ENCODE peak calls at places on chromosome 1, in eight cellular contexts. One of them, this sample, is unnamed.

GRCh38 chr1:37096523-37096922 is 62.2 kb upstream of the GRIK3 start:
- DNase-seq in esophagus squamous epithelium: no peak
- DNase-seq in AG04450: no peak
- DNase-seq in dorsolateral prefrontal cortex: no peak
- DNase-seq in tibial artery: no peak
- DNase-seq in CD4-positive, alpha-beta T cell: no peak
- DNase-seq in HCT116: peak
- DNase-seq in ovary: no peak
- DNase-seq in this sample: no peak

GRCh38 chr1:168637350-168637991 is 61.1 kb downstream of the XCL1 start:
- DNase-seq in esophagus squamous epithelium: no peak
- DNase-seq in AG04450: no peak
- DNase-seq in dorsolateral prefrontal cortex: no peak
- DNase-seq in tibial artery: no peak
- DNase-seq in CD4-positive, alpha-beta T cell: no peak
- DNase-seq in HCT116: peak
- DNase-seq in ovary: no peak
- DNase-seq in this sample: no peak

GRCh38 chr1:211625040-211625439 is 46.1 kb upstream of the SLC30A1 start:
- DNase-seq in esophagus squamous epithelium: no peak
- DNase-seq in AG04450: no peak
- DNase-seq in dorsolateral prefrontal cortex: no peak
- DNase-seq in tibial artery: peak
- DNase-seq in CD4-positive, alpha-beta T cell: no peak
- DNase-seq in HCT116: no peak
- DNase-seq in ovary: no peak
- DNase-seq in this sample: peak

GRCh38 chr1:12414444-12415238 is 184.8 kb downstream of the VPS13D start:
- DNase-seq in esophagus squamous epithelium: no peak
- DNase-seq in AG04450: no peak
- DNase-seq in dorsolateral prefrontal cortex: no peak
- DNase-seq in tibial artery: no peak
- DNase-seq in CD4-positive, alpha-beta T cell: no peak
- DNase-seq in HCT116: no peak
- DNase-seq in ovary: no peak
- DNase-seq in this sample: no peak

GRCh38 chr1:77271851-77272250 is 10.0 kb upstream of the AK5 start:
- DNase-seq in esophagus squamous epithelium: no peak
- DNase-seq in AG04450: no peak
- DNase-seq in dorsolateral prefrontal cortex: no peak
- DNase-seq in tibial artery: no peak
- DNase-seq in CD4-positive, alpha-beta T cell: no peak
- DNase-seq in HCT116: no peak
- DNase-seq in ovary: no peak
- DNase-seq in this sample: no peak

GRCh38 chr1:8818325-8818775 is 910 bp upstream of the RERE start:
- DNase-seq in esophagus squamous epithelium: no peak
- DNase-seq in AG04450: no peak
- DNase-seq in dorsolateral prefrontal cortex: no peak
- DNase-seq in tibial artery: no peak
- DNase-seq in CD4-positive, alpha-beta T cell: no peak
- DNase-seq in HCT116: peak
- DNase-seq in ovary: peak
- DNase-seq in this sample: peak

GRCh38 chr1:207336559-207337467 is 15.3 kb downstream of the CD55 start:
- DNase-seq in esophagus squamous epithelium: no peak
- DNase-seq in AG04450: peak
- DNase-seq in dorsolateral prefrontal cortex: no peak
- DNase-seq in tibial artery: no peak
- DNase-seq in CD4-positive, alpha-beta T cell: no peak
- DNase-seq in HCT116: no peak
- DNase-seq in ovary: no peak
- DNase-seq in this sample: peak

GRCh38 chr1:29516063-29516820 is 279.9 kb downstream of the PTPRU start:
- DNase-seq in esophagus squamous epithelium: no peak
- DNase-seq in AG04450: no peak
- DNase-seq in dorsolateral prefrontal cortex: no peak
- DNase-seq in tibial artery: peak
- DNase-seq in CD4-positive, alpha-beta T cell: no peak
- DNase-seq in HCT116: no peak
- DNase-seq in ovary: no peak
- DNase-seq in this sample: no peak

GRCh38 chr1:202689493-202690342 is 20.5 kb downstream of the SYT2 start:
- DNase-seq in esophagus squamous epithelium: no peak
- DNase-seq in AG04450: no peak
- DNase-seq in dorsolateral prefrontal cortex: no peak
- DNase-seq in tibial artery: peak
- DNase-seq in CD4-positive, alpha-beta T cell: no peak
- DNase-seq in HCT116: no peak
- DNase-seq in ovary: no peak
- DNase-seq in this sample: peak

GRCh38 chr1:56081151-56081550 is 498.2 kb downstream of the PLPP3 start:
- DNase-seq in esophagus squamous epithelium: no peak
- DNase-seq in AG04450: peak
- DNase-seq in dorsolateral prefrontal cortex: no peak
- DNase-seq in tibial artery: no peak
- DNase-seq in CD4-positive, alpha-beta T cell: no peak
- DNase-seq in HCT116: no peak
- DNase-seq in ovary: peak
- DNase-seq in this sample: no peak

DNA sequence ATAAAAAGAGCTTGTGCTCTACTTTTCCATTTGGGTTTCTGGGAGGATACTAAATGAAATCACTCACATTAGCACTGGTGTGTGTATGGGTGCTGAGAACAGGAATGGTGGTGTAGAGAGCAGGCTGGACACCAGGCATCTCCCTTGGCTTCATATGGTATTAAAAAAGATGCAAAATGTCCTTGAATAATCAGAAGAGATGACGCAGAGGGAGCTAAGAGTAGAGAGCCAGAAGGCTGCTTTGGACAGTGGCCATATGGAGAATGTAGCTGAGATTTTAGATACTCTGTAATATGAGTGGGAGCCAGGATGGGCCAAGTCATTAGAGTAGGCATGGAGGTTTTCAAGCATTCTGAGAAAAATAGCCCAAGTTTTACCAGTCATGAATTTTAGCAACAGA is 112.3 kb upstream of the ZRANB2 start:
- DNase-seq in esophagus squamous epithelium: no peak
- DNase-seq in AG04450: no peak
- DNase-seq in dorsolateral prefrontal cortex: no peak
- DNase-seq in tibial artery: no peak
- DNase-seq in CD4-positive, alpha-beta T cell: no peak
- DNase-seq in HCT116: no peak
- DNase-seq in ovary: peak
- DNase-seq in this sample: no peak
- H3K27ac ChIP-seq in esophagus squamous epithelium: no peak
- H3K27ac ChIP-seq in AG04450: no peak
- H3K27ac ChIP-seq in dorsolateral prefrontal cortex: peak
- H3K27ac ChIP-seq in tibial artery: no peak
- H3K27ac ChIP-seq in CD4-positive, alpha-beta T cell: no peak
- H3K27ac ChIP-seq in HCT116: no peak
- H3K27ac ChIP-seq in ovary: peak
- H3K27ac ChIP-seq in this sample: no peak

GRCh38 chr1:54518489-54518888 is 29.5 kb upstream of the ACOT11 start:
- DNase-seq in esophagus squamous epithelium: no peak
- DNase-seq in AG04450: no peak
- DNase-seq in dorsolateral prefrontal cortex: no peak
- DNase-seq in tibial artery: no peak
- DNase-seq in CD4-positive, alpha-beta T cell: no peak
- DNase-seq in HCT116: no peak
- DNase-seq in ovary: no peak
- DNase-seq in this sample: no peak

GRCh38 chr1:54516249-54516920 is 31.6 kb upstream of the ACOT11 start:
- DNase-seq in esophagus squamous epithelium: no peak
- DNase-seq in AG04450: no peak
- DNase-seq in dorsolateral prefrontal cortex: no peak
- DNase-seq in tibial artery: no peak
- DNase-seq in CD4-positive, alpha-beta T cell: no peak
- DNase-seq in HCT116: no peak
- DNase-seq in ovary: no peak
- DNase-seq in this sample: peak

GRCh38 chr1:54517536-54517935 is 30.5 kb upstream of the ACOT11 start:
- DNase-seq in esophagus squamous epithelium: no peak
- DNase-seq in AG04450: no peak
- DNase-seq in dorsolateral prefrontal cortex: no peak
- DNase-seq in tibial artery: no peak
- DNase-seq in CD4-positive, alpha-beta T cell: no peak
- DNase-seq in HCT116: no peak
- DNase-seq in ovary: no peak
- DNase-seq in this sample: no peak

GRCh38 chr1:54519709-54520108 is 28.3 kb upstream of the ACOT11 start:
- DNase-seq in esophagus squamous epithelium: no peak
- DNase-seq in AG04450: no peak
- DNase-seq in dorsolateral prefrontal cortex: no peak
- DNase-seq in tibial artery: no peak
- DNase-seq in CD4-positive, alpha-beta T cell: no peak
- DNase-seq in HCT116: no peak
- DNase-seq in ovary: no peak
- DNase-seq in this sample: peak
- TF ChIP-seq CTCF in esophagus squamous epithelium: no peak
- TF ChIP-seq CTCF in AG04450: no peak
- TF ChIP-seq CTCF in dorsolateral prefrontal cortex: no peak
- TF ChIP-seq CTCF in tibial artery: no peak
- TF ChIP-seq CTCF in CD4-positive, alpha-beta T cell: no peak
- TF ChIP-seq CTCF in HCT116: peak
- TF ChIP-seq CTCF in ovary: no peak
- TF ChIP-seq CTCF in this sample: no peak

GRCh38 chr1:246064891-246065290 is 442.2 kb downstream of the SMYD3 start:
- DNase-seq in esophagus squamous epithelium: no peak
- DNase-seq in AG04450: no peak
- DNase-seq in dorsolateral prefrontal cortex: no peak
- DNase-seq in tibial artery: no peak
- DNase-seq in CD4-positive, alpha-beta T cell: no peak
- DNase-seq in HCT116: no peak
- DNase-seq in ovary: no peak
- DNase-seq in this sample: no peak
- H3K27ac ChIP-seq in esophagus squamous epithelium: no peak
- H3K27ac ChIP-seq in AG04450: no peak
- H3K27ac ChIP-seq in dorsolateral prefrontal cortex: no peak
- H3K27ac ChIP-seq in tibial artery: no peak
- H3K27ac ChIP-seq in CD4-positive, alpha-beta T cell: no peak
- H3K27ac ChIP-seq in HCT116: no peak
- H3K27ac ChIP-seq in ovary: no peak
- H3K27ac ChIP-seq in this sample: no peak

DNA sequence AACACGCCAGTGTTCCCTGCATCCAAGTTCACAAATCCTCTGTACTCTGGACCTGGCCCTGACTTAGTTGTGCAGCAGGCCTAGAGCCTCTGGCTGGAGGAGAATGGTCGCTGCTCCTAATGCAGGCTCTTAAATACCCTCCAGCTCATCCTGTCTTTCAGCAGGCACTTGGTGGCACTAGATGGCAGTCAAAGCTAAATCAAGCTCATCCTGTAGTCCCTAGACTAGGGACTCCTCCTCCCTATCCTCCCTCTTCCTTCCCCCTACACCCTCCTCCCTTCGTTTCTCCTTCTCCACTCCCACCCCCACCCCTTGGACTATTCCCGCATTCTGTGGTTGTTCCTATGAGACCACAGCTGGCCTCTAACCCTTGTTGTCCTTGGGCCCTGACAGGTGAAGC is 41.5 kb upstream of the MTR start:
- DNase-seq in esophagus squamous epithelium: no peak
- DNase-seq in AG04450: no peak
- DNase-seq in dorsolateral prefrontal cortex: no peak
- DNase-seq in tibial artery: no peak
- DNase-seq in CD4-positive, alpha-beta T cell: no peak
- DNase-seq in HCT116: peak
- DNase-seq in ovary: no peak
- DNase-seq in this sample: no peak
- TF ChIP-seq CTCF in esophagus squamous epithelium: no peak
- TF ChIP-seq CTCF in AG04450: peak
- TF ChIP-seq CTCF in dorsolateral prefrontal cortex: no peak
- TF ChIP-seq CTCF in tibial artery: no peak
- TF ChIP-seq CTCF in CD4-positive, alpha-beta T cell: no peak
- TF ChIP-seq CTCF in HCT116: peak
- TF ChIP-seq CTCF in ovary: no peak
- TF ChIP-seq CTCF in this sample: no peak

GRCh38 chr1:114509596-114510234 is 1.3 kb downstream of the TRIM33 start:
- DNase-seq in esophagus squamous epithelium: no peak
- DNase-seq in AG04450: no peak
- DNase-seq in dorsolateral prefrontal cortex: no peak
- DNase-seq in tibial artery: no peak
- DNase-seq in CD4-positive, alpha-beta T cell: no peak
- DNase-seq in HCT116: no peak
- DNase-seq in ovary: no peak
- DNase-seq in this sample: no peak
- H3K27ac ChIP-seq in esophagus squamous epithelium: peak
- H3K27ac ChIP-seq in AG04450: no peak
- H3K27ac ChIP-seq in dorsolateral prefrontal cortex: peak
- H3K27ac ChIP-seq in tibial artery: peak
- H3K27ac ChIP-seq in CD4-positive, alpha-beta T cell: no peak
- H3K27ac ChIP-seq in HCT116: peak
- H3K27ac ChIP-seq in ovary: no peak
- H3K27ac ChIP-seq in this sample: peak

This sample was measured in RWPE1.